ENCODE peak calls at places on chromosome 20, in six cellular contexts. N, K, F, L, H and D are unnamed samples.
A peak's percentile ranks its signal among the peaks of the same experiment; 100 is the strongest.

GRCh38 chr20:47929368-47930115 is 144.3 kb upstream of the SULF2 start:
- DNase-seq in N (no peak), K (no peak), F (no peak), L (peak; percentile 13), H (no peak), D (no peak)

GRCh38 chr20:63210011-63210605 is 5.8 kb downstream of the YTHDF1 start:
- DNase-seq in N (no peak), K (no peak), F (no peak), L (no peak), H (no peak), D (no peak)

GRCh38 chr20:60402209-60403058 is 444.2 kb downstream of the CDH26 start:
- DNase-seq in N (no peak), K (no peak), F (no peak), L (no peak), H (no peak), D (no peak)

GRCh38 chr20:62149532-62150235 is 6.1 kb downstream of the SS18L1 start:
- DNase-seq in N (no peak), K (no peak), F (no peak), L (no peak), H (no peak), D (no peak)

GRCh38 chr20:6765469-6766058 is 1.9 kb upstream of the BMP2 start:
- DNase-seq in N (peak; percentile 71), K (peak; percentile 7), F (no peak), L (peak; percentile 20), H (no peak), D (no peak)

GRCh38 chr20:17733781-17734304 is 34.1 kb downstream of the BANF2 start:
- DNase-seq in N (no peak), K (no peak), F (no peak), L (no peak), H (no peak), D (no peak)

GRCh38 chr20:57425150-57426013 is 34.2 kb downstream of the RBM38 start:
- DNase-seq in N (no peak), K (peak; percentile 68), F (no peak), L (no peak), H (no peak), D (no peak)

GRCh38 chr20:61835301-61835700 is 230.4 kb downstream of the TAF4 start:
- DNase-seq in N (no peak), K (no peak), F (no peak), L (no peak), H (no peak), D (no peak)

GRCh38 chr20:22630698-22631097 is 46.3 kb upstream of the FOXA2 start:
- DNase-seq in N (no peak), K (no peak), F (no peak), L (no peak), H (no peak), D (no peak)

GRCh38 chr20:5741089-5741488 is 9.1 kb upstream of the SHLD1 start:
- DNase-seq in N (peak; percentile 37), K (peak; percentile 58), F (no peak), L (no peak), H (no peak), D (no peak)

GRCh38 chr20:53133134-53133533 is 161.0 kb downstream of the TSHZ2 start:
- DNase-seq in N (no peak), K (no peak), F (no peak), L (no peak), H (no peak), D (no peak)

GRCh38 chr20:58551631-58552030 is 36.4 kb upstream of the APCDD1L start:
- DNase-seq in N (no peak), K (no peak), F (peak; percentile 43), L (no peak), H (no peak), D (no peak)

GRCh38 chr20:47951521-47951951 is 166.3 kb upstream of the SULF2 start:
- DNase-seq in N (no peak), K (no peak), F (no peak), L (no peak), H (no peak), D (no peak)

GRCh38 chr20:62894261-62894660 is 32.0 kb downstream of the DIDO1 start:
- DNase-seq in N (no peak), K (no peak), F (no peak), L (no peak), H (no peak), D (no peak)

GRCh38 chr20:59948212-59948611 is 8.0 kb downstream of the FAM217B start:
- DNase-seq in N (no peak), K (no peak), F (no peak), L (no peak), H (no peak), D (no peak)

GRCh38 chr20:48750941-48751620 is 76.7 kb downstream of the PREX1 start:
- DNase-seq in N (no peak), K (no peak), F (no peak), L (no peak), H (peak; percentile 78), D (no peak)

GRCh38 chr20:44646641-44647274 is 4.7 kb downstream of the ADA start:
- DNase-seq in N (peak; percentile 24), K (no peak), F (no peak), L (no peak), H (no peak), D (no peak)

GRCh38 chr20:36267605-36268500 is 31.6 kb downstream of the AAR2 start:
- DNase-seq in N (no peak), K (no peak), F (peak; percentile 50), L (no peak), H (no peak), D (no peak)

GRCh38 chr20:58271596-58272460 is 37.7 kb upstream of the RAB22A start:
- DNase-seq in N (no peak), K (no peak), F (no peak), L (no peak), H (no peak), D (no peak)

GRCh38 chr20:37319120-37319717 is 26.7 kb upstream of the SRC start:
- DNase-seq in N (no peak), K (no peak), F (no peak), L (no peak), H (no peak), D (no peak)

GRCh38 chr20:36084897-36085617 is 69.5 kb upstream of the EPB41L1 start:
- DNase-seq in N (peak; percentile 98), K (no peak), F (no peak), L (no peak), H (no peak), D (no peak)

GRCh38 chr20:33306807-33307206 is 23.8 kb downstream of the BPIFB1 start:
- DNase-seq in N (no peak), K (no peak), F (no peak), L (no peak), H (no peak), D (no peak)

GRCh38 chr20:32966382-32966781 is 37.9 kb downstream of the SUN5 start:
- DNase-seq in N (no peak), K (no peak), F (peak; percentile 40), L (no peak), H (no peak), D (no peak)

GRCh38 chr20:45725134-45725533 is 3.0 kb downstream of the SPINT4 start:
- DNase-seq in N (no peak), K (no peak), F (no peak), L (no peak), H (no peak), D (no peak)
- TF ChIP-seq EP300 in N (no peak), K (no peak), F (no peak), L (no peak), H (no peak), D (no peak)

DNA sequence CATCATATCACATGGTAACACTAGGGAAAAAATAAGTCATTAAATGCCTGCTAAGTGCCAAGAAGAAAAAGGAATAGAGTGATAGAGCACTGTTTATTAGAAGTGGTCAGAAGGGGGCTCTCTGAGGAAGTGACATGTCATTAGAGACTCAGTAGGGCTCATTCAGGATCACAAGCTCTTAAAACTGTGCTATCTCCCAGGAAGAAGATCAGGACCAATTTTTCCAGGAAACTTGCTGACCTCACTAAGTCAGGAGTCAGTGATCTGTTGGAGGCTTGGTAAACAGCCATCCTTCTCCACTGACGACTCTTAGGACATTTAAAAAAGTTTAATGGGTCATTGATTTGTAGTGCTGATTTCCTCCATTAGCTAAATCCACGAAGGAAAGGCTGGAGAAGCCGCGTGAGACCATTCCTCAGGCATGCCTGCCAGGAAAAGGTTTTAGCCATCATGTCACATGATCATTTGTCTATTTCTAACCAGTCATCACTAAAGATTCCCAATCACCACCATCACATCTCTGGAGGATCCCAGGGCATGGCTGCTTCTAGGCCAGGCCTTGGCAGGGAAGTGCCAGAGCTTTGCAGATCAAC is 5.9 kb upstream of the PTPN1 start:
- DNase-seq in N (no peak), K (peak; percentile 45), F (peak; percentile 22), L (no peak), H (no peak), D (no peak)
- TF ChIP-seq CTCF in N (peak; percentile 10), K (peak; percentile 56), F (no peak), L (no peak), H (no peak), D (no peak)

GRCh38 chr20:11429889-11430580 is 487.7 kb upstream of the BTBD3 start:
- DNase-seq in N (no peak), K (no peak), F (no peak), L (no peak), H (no peak), D (no peak)
- TF ChIP-seq EP300 in N (no peak), K (no peak), F (no peak), L (no peak), H (no peak), D (no peak)

GRCh38 chr20:1206749-1207148 is 3.5 kb downstream of the C20orf202 start:
- DNase-seq in N (no peak), K (no peak), F (no peak), L (no peak), H (no peak), D (no peak)

GRCh38 chr20:1207293-1207884 is 4.1 kb downstream of the C20orf202 start:
- DNase-seq in N (no peak), K (peak; percentile 19), F (no peak), L (no peak), H (no peak), D (no peak)

GRCh38 chr20:1210501-1210900 is 7.2 kb downstream of the C20orf202 start:
- DNase-seq in N (no peak), K (no peak), F (no peak), L (no peak), H (no peak), D (no peak)

GRCh38 chr20:1211954-1212497 is 8.8 kb downstream of the C20orf202 start:
- DNase-seq in N (no peak), K (no peak), F (no peak), L (no peak), H (no peak), D (no peak)

DNA sequence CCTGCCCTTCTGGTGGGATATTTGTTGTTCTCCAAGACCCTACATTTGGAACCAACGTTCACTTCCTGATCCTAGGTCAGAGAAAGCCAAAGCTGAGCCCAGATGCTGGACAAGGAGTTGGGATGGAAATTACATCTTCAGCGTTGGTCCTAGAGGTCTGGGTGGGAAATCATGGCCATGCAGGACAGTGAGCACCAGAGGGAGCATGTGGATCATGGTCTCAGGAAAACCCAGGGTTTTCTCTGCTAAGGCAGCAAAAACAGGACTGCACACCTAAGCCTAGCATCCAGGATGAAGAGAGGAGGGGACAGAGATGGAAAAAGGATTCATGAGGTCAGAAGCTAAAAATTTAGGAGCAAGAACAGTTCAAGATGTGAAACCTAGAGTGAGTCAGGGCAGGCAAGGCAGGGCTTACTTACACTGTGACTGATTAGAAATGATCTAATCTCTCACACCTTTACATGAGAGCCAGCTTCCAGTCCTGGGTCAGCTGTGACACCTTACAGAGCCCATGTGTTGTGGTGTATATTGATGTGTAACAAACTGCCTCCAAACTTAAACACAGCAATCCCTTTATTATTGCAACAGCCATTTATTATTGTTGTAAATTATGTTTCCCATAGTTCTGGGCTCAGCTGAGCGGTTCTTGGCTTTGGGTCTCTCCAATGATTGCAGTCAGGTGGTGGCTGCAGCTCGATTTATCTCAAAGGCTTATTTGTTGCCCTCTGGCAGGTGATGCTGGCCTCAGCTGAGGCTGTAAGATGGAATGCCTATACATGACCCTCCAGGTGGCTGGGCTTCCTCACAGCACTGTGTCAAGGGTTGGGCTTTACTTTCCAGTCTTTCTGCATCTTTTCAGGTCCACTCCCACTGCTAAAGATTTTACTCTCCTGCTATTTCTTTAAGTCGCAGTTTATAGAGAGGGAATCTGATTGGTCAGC is 6.5 kb downstream of the C20orf202 start:
- DNase-seq in N (peak; percentile 29), K (no peak), F (no peak), L (no peak), H (no peak), D (no peak)
- TF ChIP-seq CTCF in N (peak; percentile 39), K (peak; percentile 57), F (no peak), L (no peak), H (peak; percentile 41), D (no peak)